ENCODE peak calls at places on chromosomes 12 and 14, in nine cellular contexts. F, I, L, T, O, U, X, E and W are unnamed samples.

GRCh38 chr12:105352049-105352448 is 21.6 kb downstream of the C12orf75 start:
- DNase-seq in O (peak), F (no peak), E (no peak), L (no peak), I (no peak), U (no peak), X (no peak), T (no peak), W (no peak)

GRCh38 chr12:124750787-124751471 is 112.7 kb downstream of the SCARB1 start:
- DNase-seq in F (no peak), E (no peak), T (no peak), X (no peak), I (no peak), O (no peak), U (no peak), L (no peak), W (no peak)

GRCh38 chr12:50718760-50719159 is 45.1 kb upstream of the ATF1 start:
- DNase-seq in O (no peak), E (no peak), U (no peak), X (no peak), T (no peak), I (no peak), F (no peak), L (no peak), W (no peak)

GRCh38 chr14:63394856-63395255 is 76.1 kb upstream of the GPHB5 start:
- DNase-seq in U (no peak), I (no peak), X (no peak), T (no peak), E (no peak), L (no peak), O (no peak), F (no peak), W (no peak)

GRCh38 chr12:105474672-105475071 is 144.2 kb downstream of the C12orf75 start:
- DNase-seq in X (no peak), F (peak), U (no peak), O (no peak), E (no peak), I (no peak), T (peak), L (no peak), W (no peak)

GRCh38 chr14:68986926-68987652 is 8.0 kb upstream of the ACTN1 start:
- DNase-seq in U (no peak), F (no peak), E (no peak), O (no peak), I (no peak), L (peak), X (no peak), T (no peak), W (no peak)

GRCh38 chr14:34912182-34912581 is 37.0 kb upstream of the BAZ1A start:
- DNase-seq in L (no peak), F (no peak), E (no peak), T (no peak), I (no peak), O (no peak), X (no peak), U (no peak), W (no peak)

GRCh38 chr14:71166434-71166833 is 259.2 kb downstream of the PCNX1 start:
- DNase-seq in U (no peak), L (no peak), I (peak), F (peak), T (no peak), O (no peak), X (peak), E (no peak), W (no peak)

GRCh38 chr12:75585309-75585708 is 73.9 kb upstream of the KRR1 start:
- DNase-seq in F (peak), L (no peak), U (no peak), X (no peak), T (peak), I (peak), O (no peak), E (no peak), W (no peak)

GRCh38 chr12:4116251-4117111 is 157.1 kb upstream of the CCND2 start:
- DNase-seq in L (no peak), U (no peak), E (no peak), X (no peak), O (no peak), I (peak), T (peak), F (no peak), W (no peak)

GRCh38 chr14:31705731-31706130 is 144.5 kb downstream of the NUBPL start:
- DNase-seq in I (no peak), L (no peak), F (no peak), E (no peak), O (no peak), T (no peak), X (no peak), U (no peak), W (no peak)

GRCh38 chr12:131102493-131102931 is 148.8 kb downstream of the ADGRD1 start:
- DNase-seq in U (no peak), E (no peak), O (no peak), X (no peak), I (no peak), T (no peak), L (no peak), F (no peak), W (no peak)

GRCh38 chr14:104531421-104532190 is 48.0 kb upstream of the C14orf180 start:
- DNase-seq in O (no peak), I (no peak), X (no peak), T (no peak), E (no peak), U (no peak), F (no peak), L (no peak), W (no peak)

GRCh38 chr12:104569348-104570173 is 112.8 kb downstream of the CHST11 start:
- DNase-seq in E (peak), I (no peak), X (no peak), F (no peak), L (no peak), O (peak), T (no peak), U (no peak), W (no peak)

GRCh38 chr12:59115526-59115925 is 195.2 kb upstream of the LRIG3 start:
- DNase-seq in L (no peak), T (no peak), X (no peak), E (no peak), I (no peak), F (no peak), U (no peak), O (no peak), W (no peak)

GRCh38 chr14:44962573-44963528 is 861 bp downstream of the TOGARAM1 start:
- DNase-seq in U (peak), I (no peak), X (peak), E (no peak), O (no peak), F (no peak), L (peak), T (no peak), W (no peak)